ENCODE peak calls at places on chromosome 17, in six cellular contexts. I is GM12878, W is NB4, T is HepG2, K is K562, Z is endothelial cell of umbilical vein. M is an unnamed sample.

GRCh38 chr17:44216173-44216572 is 3.3 kb downstream of the UBTF start:
- DNase-seq in K (no peak), W (peak; percentile 14), I (peak; percentile 71), T (no peak), Z (no peak), M (no peak)

GRCh38 chr17:1461193-1461944 is 5.3 kb upstream of the CRK start:
- DNase-seq in I (no peak), K (no peak), Z (no peak), W (peak; percentile 45), T (no peak), M (no peak)

GRCh38 chr17:42830971-42831370 is 2.2 kb upstream of the PSME3 start:
- DNase-seq in I (no peak), T (no peak), W (no peak), K (no peak), Z (no peak), M (no peak)

GRCh38 chr17:17186051-17186450 is 20.1 kb downstream of the PLD6 start:
- DNase-seq in T (no peak), K (no peak), I (no peak), Z (no peak), W (no peak), M (no peak)

GRCh38 chr17:64507418-64507766 is 615 bp downstream of the CEP95 start:
- DNase-seq in I (no peak), W (peak; percentile 80), T (peak; percentile 76), Z (peak; percentile 85), K (peak; percentile 47), M (peak; percentile 67)

GRCh38 chr17:6303664-6304063 is 131.3 kb downstream of the AIPL1 start:
- DNase-seq in W (peak; percentile 27), Z (peak; percentile 53), T (no peak), I (no peak), K (peak; percentile 17), M (no peak)

GRCh38 chr17:4375039-4375748 is 8.7 kb upstream of the UBE2G1 start:
- DNase-seq in W (peak; percentile 58), K (no peak), I (peak; percentile 98), T (no peak), Z (no peak), M (no peak)

GRCh38 chr17:320809-321385 is 31.7 kb downstream of the RPH3AL start:
- DNase-seq in Z (no peak), I (no peak), K (no peak), T (no peak), W (no peak), M (peak; percentile 31)

GRCh38 chr17:59434429-59434828 is 103.0 kb downstream of the YPEL2 start:
- DNase-seq in T (no peak), I (no peak), K (no peak), Z (no peak), W (no peak), M (no peak)

GRCh38 chr17:50111687-50112655 is 16.8 kb downstream of the PDK2 start:
- DNase-seq in Z (no peak), T (peak; percentile 84), I (no peak), K (no peak), W (no peak), M (no peak)

GRCh38 chr17:39972271-39972670 is 8.3 kb upstream of the PSMD3 start:
- DNase-seq in W (peak; percentile 55), Z (no peak), T (no peak), I (no peak), K (peak; percentile 51), M (no peak)

GRCh38 chr17:80703109-80703508 is 158.5 kb downstream of the RPTOR start:
- DNase-seq in T (no peak), W (no peak), K (no peak), I (no peak), Z (no peak), M (no peak)

GRCh38 chr17:29210879-29211278 is 30.7 kb upstream of the MYO18A start:
- DNase-seq in I (no peak), T (no peak), W (no peak), Z (no peak), K (no peak), M (no peak)

GRCh38 chr17:29212094-29212631 is 32.0 kb upstream of the MYO18A start:
- DNase-seq in Z (no peak), K (no peak), I (no peak), W (no peak), T (no peak), M (no peak)

GRCh38 chr17:29214215-29215146 is 32.2 kb upstream of the CRYBA1 start:
- DNase-seq in K (no peak), T (no peak), W (peak; percentile 35), Z (no peak), I (no peak), M (no peak)

GRCh38 chr17:29215174-29215573 is 31.5 kb upstream of the CRYBA1 start:
- DNase-seq in K (no peak), I (no peak), W (no peak), Z (no peak), T (no peak), M (no peak)

GRCh38 chr17:29212681-29213121 is 32.5 kb upstream of the MYO18A start:
- DNase-seq in T (peak; percentile 20), W (no peak), K (no peak), I (no peak), Z (no peak), M (no peak)
- TF ChIP-seq MYC in T (no peak), W (no peak), K (no peak), I (no peak), Z (no peak), M (no peak)

GRCh38 chr17:58304735-58305486 is 23.7 kb downstream of the TSPOAP1 start:
- DNase-seq in I (no peak), K (no peak), Z (no peak), W (no peak), T (no peak), M (no peak)

GRCh38 chr17:58305626-58306025 is 23.0 kb downstream of the TSPOAP1 start:
- DNase-seq in W (no peak), T (no peak), I (no peak), K (no peak), Z (no peak), M (no peak)

GRCh38 chr17:58302171-58302918 is 21.6 kb upstream of the MPO start:
- DNase-seq in T (no peak), W (no peak), I (no peak), K (no peak), Z (no peak), M (no peak)

GRCh38 chr17:58302919-58303551 is 22.3 kb upstream of the MPO start:
- DNase-seq in I (no peak), Z (no peak), W (peak; percentile 37), T (no peak), K (no peak), M (no peak)

DNA sequence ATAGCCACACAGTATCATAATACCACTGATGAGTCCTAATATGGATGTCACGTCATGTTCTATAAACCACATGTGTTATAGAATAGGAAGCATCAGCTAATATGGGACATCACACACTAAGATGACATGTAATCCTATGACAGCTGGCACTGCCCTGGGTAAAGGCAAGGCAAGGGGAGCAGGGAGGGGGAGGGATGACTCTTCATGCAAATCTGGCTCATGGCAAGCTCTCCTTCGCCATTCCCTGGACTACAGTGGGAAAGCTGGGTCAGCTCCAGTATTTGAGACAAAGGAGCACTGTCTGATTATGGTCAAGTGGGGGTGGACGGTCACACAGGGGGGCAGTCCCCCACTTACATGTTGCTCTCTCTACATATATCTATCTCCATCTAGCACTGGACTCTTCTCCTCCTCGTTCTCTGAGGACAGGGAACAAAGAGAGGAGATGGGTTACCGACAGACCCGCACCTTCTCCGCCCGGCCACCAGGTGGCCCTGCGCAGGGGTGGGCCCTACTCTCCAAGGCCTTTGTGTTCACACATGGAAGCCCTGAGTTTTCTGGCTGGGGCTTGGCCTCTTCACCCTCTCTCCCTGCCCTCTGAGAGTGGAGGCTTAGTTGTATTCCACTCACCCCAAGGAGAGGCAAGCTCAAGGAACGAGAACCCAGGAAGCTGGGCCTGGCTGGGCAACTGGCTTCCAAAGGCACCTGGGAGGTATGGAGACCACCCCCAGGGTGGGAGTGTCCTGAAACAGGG is 23.4 kb upstream of the MPO start:
- DNase-seq in W (peak; percentile 81), T (peak; percentile 52), Z (peak; percentile 26), I (no peak), K (peak; percentile 89), M (peak; percentile 93)
- TF ChIP-seq MYC in W (no peak), T (no peak), Z (no peak), I (no peak), K (no peak), M (no peak)

GRCh38 chr17:47275245-47275984 is 21.8 kb downstream of the ITGB3 start:
- DNase-seq in I (no peak), K (peak; percentile 83), Z (no peak), W (no peak), T (no peak), M (no peak)
- TF ChIP-seq MYC in I (no peak), K (no peak), Z (no peak), W (no peak), T (no peak), M (no peak)

DNA sequence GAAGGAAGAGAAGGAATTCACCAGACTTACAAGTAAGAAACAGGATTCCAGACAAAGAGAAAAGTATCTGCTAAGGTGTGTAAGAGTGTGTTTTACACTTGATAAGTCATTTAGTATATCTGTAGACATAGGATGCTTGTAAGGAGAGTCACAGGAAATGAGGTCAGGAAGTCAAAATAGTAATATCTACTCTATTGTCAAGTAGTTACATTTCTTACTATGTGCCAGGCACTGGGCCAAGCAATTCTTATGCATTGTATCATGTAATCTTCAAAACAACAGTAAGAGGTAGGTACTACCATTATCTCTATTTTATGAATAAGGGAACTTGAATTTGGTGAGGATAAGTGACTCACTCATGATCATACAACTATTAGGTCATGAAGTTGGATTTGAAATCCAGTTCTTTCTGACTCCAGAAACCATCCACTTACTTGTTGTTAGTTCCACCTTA is 129.1 kb downstream of the SNX11 start:
- DNase-seq in I (no peak), T (no peak), K (no peak), Z (peak; percentile 91), W (no peak), M (peak; percentile 29)
- TF ChIP-seq MYC in I (no peak), T (no peak), K (no peak), Z (no peak), W (no peak), M (no peak)

DNA sequence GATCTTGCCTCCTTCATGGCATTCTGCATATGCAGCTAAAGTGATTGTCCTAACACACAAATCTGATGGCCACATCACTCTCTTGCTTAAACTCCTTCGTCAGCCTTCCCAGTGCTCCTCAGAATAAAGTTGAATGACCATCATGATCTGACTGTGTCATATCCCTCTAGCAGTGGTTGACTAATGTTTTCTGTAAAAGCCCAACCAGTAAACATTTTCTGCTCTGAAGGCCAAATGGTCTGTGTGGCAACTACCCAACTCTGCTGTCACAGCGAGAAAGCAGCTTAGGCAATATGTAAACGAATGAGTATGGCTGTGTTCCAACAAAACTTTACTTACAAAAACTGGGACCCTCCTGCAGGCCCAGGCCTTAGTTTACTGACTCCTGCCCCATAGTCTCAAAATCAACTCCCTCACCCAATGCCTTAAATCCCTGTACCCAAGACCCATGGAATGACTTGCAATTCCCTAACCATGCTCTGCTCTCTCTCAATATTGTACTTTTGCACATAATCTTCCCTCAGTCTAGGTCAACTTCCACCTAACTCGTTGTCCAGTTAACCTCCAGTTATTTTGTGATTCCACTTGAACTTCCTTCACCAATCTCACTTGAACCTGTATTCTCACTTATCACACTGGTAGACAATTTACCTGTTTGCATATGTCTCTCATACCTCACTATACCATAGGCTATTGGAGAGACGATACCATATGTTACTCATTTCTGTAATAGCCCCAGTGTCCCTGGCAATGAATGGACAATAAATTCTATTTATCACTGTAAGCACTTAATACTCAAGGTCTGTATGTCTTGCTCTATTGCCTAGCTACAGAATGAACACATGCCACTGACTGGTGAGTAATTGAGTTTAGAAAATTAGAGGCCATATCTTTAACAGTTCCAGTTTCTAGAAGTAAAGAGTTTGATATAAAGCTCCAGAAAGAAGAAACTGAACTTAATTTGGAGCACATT is 29.1 kb downstream of the TMEM100 start:
- DNase-seq in W (no peak), K (no peak), Z (no peak), I (no peak), T (no peak), M (no peak)
- TF ChIP-seq MYC in W (no peak), K (no peak), Z (no peak), I (no peak), T (no peak), M (no peak)

M was measured in A549.